ENCODE peak calls at places on chromosomes 6 and 20, in six cellular contexts. One of them, this sample, is unnamed.
A peak's percentile ranks its signal among the peaks of the same experiment; 100 is the strongest.

GRCh38 chr6:4023240-4023639 is 55.7 kb downstream of the FAM217A start:
- DNase-seq in endothelial cell of umbilical vein: no peak
- DNase-seq in HepG2: peak; percentile 37
- DNase-seq in GM12878: no peak
- DNase-seq in A549: no peak
- DNase-seq in K562: no peak
- DNase-seq in this sample: no peak

GRCh38 chr6:31821301-31822037 is 6.1 kb upstream of the HSPA1B start:
- DNase-seq in A549: peak; percentile 71
- DNase-seq in endothelial cell of umbilical vein: peak; percentile 69
- DNase-seq in GM12878: no peak
- DNase-seq in K562: peak; percentile 70
- DNase-seq in HepG2: no peak
- DNase-seq in this sample: peak; percentile 81

GRCh38 chr6:3750324-3751018 is 1.0 kb downstream of the PXDC1 start:
- DNase-seq in endothelial cell of umbilical vein: peak; percentile 70
- DNase-seq in HepG2: peak; percentile 62
- DNase-seq in A549: no peak
- DNase-seq in GM12878: no peak
- DNase-seq in K562: peak; percentile 57
- DNase-seq in this sample: no peak

GRCh38 chr6:108564178-108564577 is 3.5 kb downstream of the FOXO3 start:
- DNase-seq in A549: no peak
- DNase-seq in K562: no peak
- DNase-seq in HepG2: no peak
- DNase-seq in endothelial cell of umbilical vein: peak; percentile 48
- DNase-seq in GM12878: no peak
- DNase-seq in this sample: no peak

GRCh38 chr6:79724816-79725215 is 93.7 kb downstream of the SH3BGRL2 start:
- DNase-seq in K562: no peak
- DNase-seq in endothelial cell of umbilical vein: no peak
- DNase-seq in A549: no peak
- DNase-seq in GM12878: no peak
- DNase-seq in HepG2: no peak
- DNase-seq in this sample: no peak

GRCh38 chr20:23361108-23361650 is 803 bp upstream of the GZF1 start:
- DNase-seq in K562: no peak
- DNase-seq in A549: peak; percentile 49
- DNase-seq in HepG2: peak; percentile 74
- DNase-seq in GM12878: no peak
- DNase-seq in endothelial cell of umbilical vein: no peak
- DNase-seq in this sample: no peak

GRCh38 chr6:150993253-150993652 is 127.8 kb downstream of the MTHFD1L start:
- DNase-seq in K562: no peak
- DNase-seq in GM12878: no peak
- DNase-seq in endothelial cell of umbilical vein: no peak
- DNase-seq in A549: no peak
- DNase-seq in HepG2: no peak
- DNase-seq in this sample: no peak

GRCh38 chr20:25025986-25026605 is 31.8 kb downstream of the ACSS1 start:
- DNase-seq in A549: no peak
- DNase-seq in GM12878: no peak
- DNase-seq in K562: no peak
- DNase-seq in endothelial cell of umbilical vein: no peak
- DNase-seq in HepG2: no peak
- DNase-seq in this sample: no peak

GRCh38 chr6:161462148-161462547 is 188.3 kb upstream of the AGPAT4 start:
- DNase-seq in GM12878: no peak
- DNase-seq in K562: no peak
- DNase-seq in A549: peak; percentile 7
- DNase-seq in HepG2: no peak
- DNase-seq in endothelial cell of umbilical vein: no peak
- DNase-seq in this sample: no peak

GRCh38 chr6:26224940-26225847 is 138.0 kb downstream of the HFE start:
- DNase-seq in A549: no peak
- DNase-seq in HepG2: no peak
- DNase-seq in endothelial cell of umbilical vein: peak; percentile 89
- DNase-seq in GM12878: no peak
- DNase-seq in K562: no peak
- DNase-seq in this sample: no peak

GRCh38 chr6:114453737-114454276 is 111.0 kb upstream of the HS3ST5 start:
- DNase-seq in A549: no peak
- DNase-seq in K562: no peak
- DNase-seq in GM12878: no peak
- DNase-seq in HepG2: no peak
- DNase-seq in endothelial cell of umbilical vein: no peak
- DNase-seq in this sample: no peak

GRCh38 chr6:158063736-158064135 is 82.1 kb downstream of the SYNJ2 start:
- DNase-seq in endothelial cell of umbilical vein: no peak
- DNase-seq in A549: no peak
- DNase-seq in GM12878: no peak
- DNase-seq in HepG2: no peak
- DNase-seq in K562: no peak
- DNase-seq in this sample: no peak

GRCh38 chr6:47729457-47729856 is 31.1 kb downstream of the ADGRF4 start:
- DNase-seq in GM12878: no peak
- DNase-seq in K562: no peak
- DNase-seq in HepG2: no peak
- DNase-seq in endothelial cell of umbilical vein: no peak
- DNase-seq in A549: no peak
- DNase-seq in this sample: no peak

GRCh38 chr6:106474476-106474875 is 114.0 kb downstream of the CRYBG1 start:
- DNase-seq in K562: no peak
- DNase-seq in A549: no peak
- DNase-seq in HepG2: no peak
- DNase-seq in GM12878: no peak
- DNase-seq in endothelial cell of umbilical vein: no peak
- DNase-seq in this sample: peak; percentile 30

GRCh38 chr6:15907914-15908518 is 220.9 kb upstream of the MYLIP start:
- DNase-seq in endothelial cell of umbilical vein: no peak
- DNase-seq in GM12878: no peak
- DNase-seq in K562: peak; percentile 89
- DNase-seq in HepG2: no peak
- DNase-seq in A549: no peak
- DNase-seq in this sample: no peak

GRCh38 chr6:157621401-157621800 is 201.6 kb upstream of the SNX9 start:
- DNase-seq in GM12878: no peak
- DNase-seq in A549: no peak
- DNase-seq in K562: no peak
- DNase-seq in HepG2: no peak
- DNase-seq in endothelial cell of umbilical vein: no peak
- DNase-seq in this sample: no peak

GRCh38 chr6:13733178-13733851 is 21.7 kb upstream of the RANBP9 start:
- DNase-seq in A549: peak; percentile 26
- DNase-seq in K562: no peak
- DNase-seq in endothelial cell of umbilical vein: no peak
- DNase-seq in GM12878: no peak
- DNase-seq in HepG2: peak; percentile 46
- DNase-seq in this sample: no peak

GRCh38 chr6:37717836-37718251 is 20.2 kb upstream of the MDGA1 start:
- DNase-seq in K562: no peak
- DNase-seq in A549: peak; percentile 59
- DNase-seq in endothelial cell of umbilical vein: peak; percentile 61
- DNase-seq in GM12878: no peak
- DNase-seq in HepG2: no peak
- DNase-seq in this sample: no peak

GRCh38 chr6:21611485-21611884 is 17.9 kb downstream of the SOX4 start:
- DNase-seq in GM12878: no peak
- DNase-seq in HepG2: no peak
- DNase-seq in A549: no peak
- DNase-seq in K562: no peak
- DNase-seq in endothelial cell of umbilical vein: no peak
- DNase-seq in this sample: no peak

GRCh38 chr6:137933696-137934095 is 66.6 kb downstream of the TNFAIP3 start:
- DNase-seq in K562: no peak
- DNase-seq in GM12878: no peak
- DNase-seq in HepG2: no peak
- DNase-seq in endothelial cell of umbilical vein: no peak
- DNase-seq in A549: no peak
- DNase-seq in this sample: no peak

GRCh38 chr6:136598048-136598447 is 47.8 kb upstream of the MAP7 start:
- DNase-seq in A549: no peak
- DNase-seq in endothelial cell of umbilical vein: no peak
- DNase-seq in K562: no peak
- DNase-seq in HepG2: no peak
- DNase-seq in GM12878: no peak
- DNase-seq in this sample: no peak

GRCh38 chr6:18126116-18126515 is 3.6 kb upstream of the NHLRC1 start:
- DNase-seq in K562: no peak
- DNase-seq in endothelial cell of umbilical vein: no peak
- DNase-seq in A549: no peak
- DNase-seq in HepG2: no peak
- DNase-seq in GM12878: no peak
- DNase-seq in this sample: no peak

GRCh38 chr6:159935065-159935464 is 33.8 kb upstream of the IGF2R start:
- DNase-seq in HepG2: no peak
- DNase-seq in GM12878: no peak
- DNase-seq in K562: no peak
- DNase-seq in endothelial cell of umbilical vein: no peak
- DNase-seq in A549: no peak
- DNase-seq in this sample: no peak

GRCh38 chr6:150492941-150493340 is 106.7 kb upstream of the PLEKHG1 start:
- DNase-seq in GM12878: no peak
- DNase-seq in endothelial cell of umbilical vein: peak; percentile 79
- DNase-seq in HepG2: no peak
- DNase-seq in A549: peak; percentile 13
- DNase-seq in K562: no peak
- DNase-seq in this sample: no peak

GRCh38 chr6:38955876-38956275 is 92.7 kb upstream of the GLP1R start:
- DNase-seq in K562: no peak
- DNase-seq in GM12878: no peak
- DNase-seq in endothelial cell of umbilical vein: no peak
- DNase-seq in HepG2: no peak
- DNase-seq in A549: no peak
- DNase-seq in this sample: no peak

GRCh38 chr6:137121401-137121997 is 51.9 kb downstream of the IL22RA2 start:
- DNase-seq in A549: no peak
- DNase-seq in endothelial cell of umbilical vein: no peak
- DNase-seq in GM12878: no peak
- DNase-seq in HepG2: no peak
- DNase-seq in K562: no peak
- DNase-seq in this sample: no peak

GRCh38 chr6:166341915-166342292 is 441 bp downstream of the SFT2D1 start:
- DNase-seq in GM12878: no peak
- DNase-seq in endothelial cell of umbilical vein: no peak
- DNase-seq in HepG2: no peak
- DNase-seq in K562: no peak
- DNase-seq in A549: no peak
- DNase-seq in this sample: no peak

GRCh38 chr6:133814235-133814634 is 74.7 kb upstream of the TCF21 start:
- DNase-seq in HepG2: no peak
- DNase-seq in K562: no peak
- DNase-seq in endothelial cell of umbilical vein: no peak
- DNase-seq in GM12878: no peak
- DNase-seq in A549: no peak
- DNase-seq in this sample: no peak

DNA sequence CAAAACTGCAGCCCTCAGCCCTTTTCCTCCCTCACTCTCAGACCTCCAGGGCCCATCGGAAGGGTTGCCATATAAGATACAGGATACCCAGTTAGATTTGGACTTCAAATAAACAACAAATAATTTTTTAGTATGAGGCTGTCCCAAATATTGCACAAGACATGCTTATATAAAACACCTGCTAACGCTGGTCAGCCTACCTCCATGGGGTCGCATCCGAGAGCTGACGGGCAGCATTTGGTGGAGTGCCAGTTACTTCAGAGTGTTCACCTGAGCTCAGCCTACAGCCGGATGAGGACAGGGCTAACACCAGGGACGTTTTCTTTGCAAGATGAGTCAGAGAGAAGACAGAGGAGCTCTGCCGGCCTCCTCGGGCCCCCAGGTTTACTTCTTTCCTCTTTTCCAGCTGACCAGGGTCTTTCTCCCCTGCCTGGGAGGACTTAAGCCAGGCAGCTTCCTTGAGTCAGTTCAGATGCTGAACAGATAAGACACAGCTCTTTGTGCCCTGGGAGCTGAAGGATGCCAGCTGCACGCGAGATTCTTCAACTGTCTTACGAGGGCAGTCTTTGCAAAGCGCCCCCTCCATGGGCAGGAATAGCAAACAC is 141.2 kb upstream of the KCNG1 start:
- DNase-seq in HepG2: no peak
- DNase-seq in K562: no peak
- DNase-seq in endothelial cell of umbilical vein: no peak
- DNase-seq in GM12878: no peak
- DNase-seq in A549: no peak
- DNase-seq in this sample: no peak
- TF ChIP-seq MAX in HepG2: no peak
- TF ChIP-seq MAX in K562: no peak
- TF ChIP-seq MAX in endothelial cell of umbilical vein: no peak
- TF ChIP-seq MAX in GM12878: no peak
- TF ChIP-seq MAX in A549: no peak
- TF ChIP-seq MAX in this sample: no peak

DNA sequence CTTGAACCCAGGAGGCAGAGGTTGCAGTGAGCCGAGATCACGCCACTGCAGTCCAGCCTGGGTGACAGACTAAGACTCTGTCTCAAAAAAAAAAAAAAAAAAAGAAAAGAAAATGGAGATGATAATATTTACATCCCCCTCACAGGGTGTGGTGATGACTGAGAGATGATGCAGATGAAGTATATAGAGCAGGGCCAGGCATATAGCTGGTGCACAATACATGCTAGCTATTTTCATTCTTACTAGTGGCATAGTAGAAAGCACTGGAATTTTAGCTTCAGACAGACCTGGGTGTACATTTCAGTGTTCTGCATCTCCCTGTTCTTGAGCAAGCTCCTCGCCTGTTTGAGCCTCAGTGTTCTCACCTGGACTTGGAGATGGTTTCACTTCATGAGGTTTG is 36.9 kb downstream of the CEBPB start:
- DNase-seq in A549: no peak
- DNase-seq in HepG2: no peak
- DNase-seq in GM12878: no peak
- DNase-seq in K562: no peak
- DNase-seq in endothelial cell of umbilical vein: no peak
- DNase-seq in this sample: no peak
- TF ChIP-seq MYC in A549: no peak
- TF ChIP-seq MYC in HepG2: no peak
- TF ChIP-seq MYC in GM12878: no peak
- TF ChIP-seq MYC in K562: no peak
- TF ChIP-seq MYC in endothelial cell of umbilical vein: no peak
- TF ChIP-seq MYC in this sample: no peak

GRCh38 chr20:48157970-48158369 is 372.7 kb upstream of the SULF2 start:
- DNase-seq in HepG2: no peak
- DNase-seq in endothelial cell of umbilical vein: no peak
- DNase-seq in A549: no peak
- DNase-seq in GM12878: no peak
- DNase-seq in K562: no peak
- DNase-seq in this sample: no peak
- TF ChIP-seq MAX in HepG2: no peak
- TF ChIP-seq MAX in endothelial cell of umbilical vein: no peak
- TF ChIP-seq MAX in A549: no peak
- TF ChIP-seq MAX in GM12878: no peak
- TF ChIP-seq MAX in K562: no peak
- TF ChIP-seq MAX in this sample: no peak

DNA sequence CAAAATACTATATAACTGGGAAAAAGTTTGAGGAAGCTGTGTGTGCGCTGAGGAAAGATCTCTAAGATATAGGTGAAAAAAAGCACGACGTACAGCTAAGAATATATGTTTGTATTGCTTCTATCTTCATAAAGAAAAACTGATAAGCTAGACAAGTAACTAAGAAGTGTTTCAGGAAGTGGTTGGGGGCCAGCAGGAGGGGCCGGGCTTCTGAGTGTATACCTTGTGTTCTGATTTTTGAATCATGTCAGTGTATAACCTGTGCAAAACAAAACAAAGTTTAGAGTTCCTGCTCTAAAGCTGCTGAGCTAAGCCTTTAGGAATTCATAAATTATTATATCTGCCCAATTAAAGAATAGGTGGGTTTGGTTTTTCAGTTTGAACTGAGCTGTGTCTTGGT is 7.9 kb upstream of the OSER1 start:
- DNase-seq in A549: no peak
- DNase-seq in endothelial cell of umbilical vein: no peak
- DNase-seq in K562: no peak
- DNase-seq in HepG2: no peak
- DNase-seq in GM12878: no peak
- DNase-seq in this sample: no peak
- TF ChIP-seq MYC in A549: no peak
- TF ChIP-seq MYC in endothelial cell of umbilical vein: no peak
- TF ChIP-seq MYC in K562: no peak
- TF ChIP-seq MYC in HepG2: no peak
- TF ChIP-seq MYC in GM12878: no peak
- TF ChIP-seq MYC in this sample: no peak

This sample was measured in NB4.